ENCODE peak calls at places on chromosomes 5 and 9, in seven cellular contexts. One of them, this sample, is unnamed.

GRCh38 chr5:83025690-83026472 is 51.3 kb downstream of the TMEM167A start:
- DNase-seq in DND-41: no peak
- DNase-seq in left lung: no peak
- DNase-seq in effector memory CD4-positive, alpha-beta T cell: no peak
- DNase-seq in gastrocnemius medialis: no peak
- DNase-seq in CD8-positive, alpha-beta memory T cell: no peak
- DNase-seq in pancreas: no peak
- DNase-seq in this sample: no peak

GRCh38 chr5:93582677-93583524 is at the start of gene NR2F1:
- DNase-seq in DND-41: no peak
- DNase-seq in left lung: peak; percentile 78
- DNase-seq in effector memory CD4-positive, alpha-beta T cell: no peak
- DNase-seq in gastrocnemius medialis: no peak
- DNase-seq in CD8-positive, alpha-beta memory T cell: no peak
- DNase-seq in pancreas: no peak
- DNase-seq in this sample: no peak

GRCh38 chr5:97735209-97735608 is 552.2 kb upstream of the RIOK2 start:
- DNase-seq in DND-41: no peak
- DNase-seq in left lung: no peak
- DNase-seq in effector memory CD4-positive, alpha-beta T cell: no peak
- DNase-seq in gastrocnemius medialis: no peak
- DNase-seq in CD8-positive, alpha-beta memory T cell: no peak
- DNase-seq in pancreas: no peak
- DNase-seq in this sample: no peak

GRCh38 chr5:58983496-58983895 is 400.6 kb downstream of the RAB3C start:
- DNase-seq in DND-41: no peak
- DNase-seq in left lung: no peak
- DNase-seq in effector memory CD4-positive, alpha-beta T cell: no peak
- DNase-seq in gastrocnemius medialis: no peak
- DNase-seq in CD8-positive, alpha-beta memory T cell: no peak
- DNase-seq in pancreas: no peak
- DNase-seq in this sample: no peak

GRCh38 chr9:120473626-120474025 is 106.3 kb downstream of the CDK5RAP2 start:
- DNase-seq in DND-41: no peak
- DNase-seq in left lung: no peak
- DNase-seq in effector memory CD4-positive, alpha-beta T cell: no peak
- DNase-seq in gastrocnemius medialis: no peak
- DNase-seq in CD8-positive, alpha-beta memory T cell: no peak
- DNase-seq in pancreas: no peak
- DNase-seq in this sample: no peak

GRCh38 chr5:1032551-1033027 is 24.0 kb downstream of the NKD2 start:
- DNase-seq in DND-41: no peak
- DNase-seq in left lung: no peak
- DNase-seq in effector memory CD4-positive, alpha-beta T cell: no peak
- DNase-seq in gastrocnemius medialis: no peak
- DNase-seq in CD8-positive, alpha-beta memory T cell: peak; percentile 33
- DNase-seq in pancreas: peak; percentile 56
- DNase-seq in this sample: no peak

GRCh38 chr9:2984481-2984880 is 140.6 kb upstream of the PUM3 start:
- DNase-seq in DND-41: no peak
- DNase-seq in left lung: no peak
- DNase-seq in effector memory CD4-positive, alpha-beta T cell: no peak
- DNase-seq in gastrocnemius medialis: no peak
- DNase-seq in CD8-positive, alpha-beta memory T cell: no peak
- DNase-seq in pancreas: no peak
- DNase-seq in this sample: no peak

GRCh38 chr9:98709968-98710965 is 1.5 kb upstream of the GABBR2 start:
- DNase-seq in DND-41: peak; percentile 9
- DNase-seq in left lung: no peak
- DNase-seq in effector memory CD4-positive, alpha-beta T cell: no peak
- DNase-seq in gastrocnemius medialis: no peak
- DNase-seq in CD8-positive, alpha-beta memory T cell: no peak
- DNase-seq in pancreas: no peak
- DNase-seq in this sample: no peak

GRCh38 chr5:79255786-79256557 is 20.0 kb downstream of the JMY start:
- DNase-seq in DND-41: no peak
- DNase-seq in left lung: no peak
- DNase-seq in effector memory CD4-positive, alpha-beta T cell: no peak
- DNase-seq in gastrocnemius medialis: no peak
- DNase-seq in CD8-positive, alpha-beta memory T cell: no peak
- DNase-seq in pancreas: no peak
- DNase-seq in this sample: no peak

GRCh38 chr9:19637084-19637483 is 151.8 kb downstream of the SLC24A2 start:
- DNase-seq in DND-41: no peak
- DNase-seq in left lung: no peak
- DNase-seq in effector memory CD4-positive, alpha-beta T cell: no peak
- DNase-seq in gastrocnemius medialis: no peak
- DNase-seq in CD8-positive, alpha-beta memory T cell: no peak
- DNase-seq in pancreas: no peak
- DNase-seq in this sample: no peak

GRCh38 chr9:114232091-114232440 is 76.7 kb downstream of the COL27A1 start:
- DNase-seq in DND-41: no peak
- DNase-seq in left lung: no peak
- DNase-seq in effector memory CD4-positive, alpha-beta T cell: no peak
- DNase-seq in gastrocnemius medialis: no peak
- DNase-seq in CD8-positive, alpha-beta memory T cell: no peak
- DNase-seq in pancreas: no peak
- DNase-seq in this sample: no peak

GRCh38 chr5:51382759-51383493 is at the start of gene ISL1:
- DNase-seq in DND-41: no peak
- DNase-seq in left lung: peak; percentile 46
- DNase-seq in effector memory CD4-positive, alpha-beta T cell: no peak
- DNase-seq in gastrocnemius medialis: peak; percentile 13
- DNase-seq in CD8-positive, alpha-beta memory T cell: no peak
- DNase-seq in pancreas: peak; percentile 81
- DNase-seq in this sample: no peak
- H3K4me3 ChIP-seq in DND-41: no peak within 1 kb of the TSS
- H3K4me3 ChIP-seq in left lung: peak within 1 kb of the TSS; percentile 27
- H3K4me3 ChIP-seq in effector memory CD4-positive, alpha-beta T cell: no peak within 1 kb of the TSS
- H3K4me3 ChIP-seq in gastrocnemius medialis: peak within 1 kb of the TSS; percentile 40
- H3K4me3 ChIP-seq in CD8-positive, alpha-beta memory T cell: no peak within 1 kb of the TSS
- H3K4me3 ChIP-seq in pancreas: peak within 1 kb of the TSS; percentile 44
- H3K4me3 ChIP-seq in this sample: no peak within 1 kb of the TSS

GRCh38 chr9:35708146-35708545 is 18.4 kb upstream of the TPM2 start:
- DNase-seq in DND-41: no peak
- DNase-seq in left lung: no peak
- DNase-seq in effector memory CD4-positive, alpha-beta T cell: no peak
- DNase-seq in gastrocnemius medialis: no peak
- DNase-seq in CD8-positive, alpha-beta memory T cell: no peak
- DNase-seq in pancreas: no peak
- DNase-seq in this sample: no peak
- H3K27ac ChIP-seq in DND-41: no peak overlapping the region
- H3K27ac ChIP-seq in left lung: no peak overlapping the region
- H3K27ac ChIP-seq in effector memory CD4-positive, alpha-beta T cell: peak overlapping the region; percentile 24
- H3K27ac ChIP-seq in gastrocnemius medialis: no peak overlapping the region
- H3K27ac ChIP-seq in CD8-positive, alpha-beta memory T cell: no peak overlapping the region
- H3K27ac ChIP-seq in pancreas: no peak overlapping the region
- H3K27ac ChIP-seq in this sample: no peak overlapping the region

DNA sequence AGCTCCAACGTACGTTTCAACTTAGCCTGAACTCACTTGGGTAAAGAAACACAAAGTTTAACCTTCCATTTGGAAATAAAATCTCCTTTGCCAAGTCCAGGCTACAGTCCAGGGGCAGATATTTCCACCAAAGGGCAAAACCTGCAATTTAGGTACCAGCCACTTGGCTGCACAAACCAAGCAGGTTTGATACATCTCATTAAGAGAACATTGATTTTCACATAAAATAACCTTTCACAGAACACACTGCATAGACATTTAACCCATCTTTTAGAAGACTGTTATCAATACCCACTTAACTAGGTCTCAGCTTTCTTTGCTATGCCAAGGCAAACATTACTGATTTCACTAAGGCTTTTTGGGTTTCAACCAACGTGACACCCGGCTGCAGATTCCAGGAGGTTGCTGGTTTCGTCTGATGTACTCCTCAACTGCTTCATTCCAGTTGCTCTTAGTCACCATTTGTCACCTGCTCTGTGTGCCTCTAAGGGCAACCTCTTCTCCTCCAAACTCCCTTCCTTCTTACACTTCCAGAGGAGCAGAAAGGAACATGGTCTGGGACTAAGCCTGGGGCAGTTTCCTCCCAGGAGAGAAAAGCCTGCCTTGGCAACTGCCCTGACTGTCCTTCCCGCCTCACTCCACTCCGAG is 67.1 kb downstream of the EPB41L4B start:
- DNase-seq in DND-41: no peak
- DNase-seq in left lung: no peak
- DNase-seq in effector memory CD4-positive, alpha-beta T cell: no peak
- DNase-seq in gastrocnemius medialis: no peak
- DNase-seq in CD8-positive, alpha-beta memory T cell: no peak
- DNase-seq in pancreas: no peak
- DNase-seq in this sample: no peak
- H3K4me1 ChIP-seq in DND-41: no peaks in the 10 kb centered on the region
- H3K4me1 ChIP-seq in left lung: peaks cover 15% of the 10 kb centered on the region
- H3K4me1 ChIP-seq in effector memory CD4-positive, alpha-beta T cell: no peaks in the 10 kb centered on the region
- H3K4me1 ChIP-seq in gastrocnemius medialis: no peaks in the 10 kb centered on the region
- H3K4me1 ChIP-seq in CD8-positive, alpha-beta memory T cell: no peaks in the 10 kb centered on the region
- H3K4me1 ChIP-seq in pancreas: peaks cover 50% of the 10 kb centered on the region
- H3K4me1 ChIP-seq in this sample: no peaks in the 10 kb centered on the region

DNA sequence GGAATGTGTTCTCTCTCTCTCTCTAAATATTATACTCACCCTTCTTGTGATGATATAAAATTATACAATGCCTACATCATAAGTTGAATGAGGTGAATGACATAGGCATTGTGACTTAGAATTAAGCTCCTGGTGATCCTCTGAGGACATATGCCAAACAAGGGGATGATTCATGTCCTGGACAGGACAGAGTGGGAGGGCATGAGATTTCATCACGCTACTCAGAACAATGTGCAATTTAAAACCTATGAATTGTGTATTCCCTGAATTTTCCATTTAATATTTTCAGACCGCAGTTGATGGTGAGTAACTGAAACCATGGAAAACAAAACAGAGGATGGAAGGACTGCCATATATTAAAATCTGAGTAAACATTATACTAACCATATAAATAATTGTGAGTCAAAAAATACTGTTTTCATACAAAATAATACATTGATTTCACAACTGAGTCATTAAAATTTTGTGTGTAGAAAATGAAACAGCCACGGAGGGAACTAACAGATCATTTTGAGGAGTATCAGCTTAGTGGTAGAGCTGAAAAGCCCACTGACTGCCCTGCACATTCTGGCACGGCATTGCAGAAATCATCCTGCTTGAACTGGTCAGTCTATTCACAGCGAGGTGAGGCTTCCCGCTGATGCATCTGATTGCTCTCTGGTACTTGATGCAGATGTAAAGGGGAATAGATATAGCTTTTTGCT is 782.4 kb upstream of the NUDT12 start:
- DNase-seq in DND-41: no peak
- DNase-seq in left lung: no peak
- DNase-seq in effector memory CD4-positive, alpha-beta T cell: no peak
- DNase-seq in gastrocnemius medialis: no peak
- DNase-seq in CD8-positive, alpha-beta memory T cell: no peak
- DNase-seq in pancreas: no peak
- DNase-seq in this sample: no peak
- H3K4me3 ChIP-seq in DND-41: no peak overlapping the region
- H3K4me3 ChIP-seq in left lung: no peak overlapping the region
- H3K4me3 ChIP-seq in effector memory CD4-positive, alpha-beta T cell: no peak overlapping the region
- H3K4me3 ChIP-seq in gastrocnemius medialis: no peak overlapping the region
- H3K4me3 ChIP-seq in CD8-positive, alpha-beta memory T cell: no peak overlapping the region
- H3K4me3 ChIP-seq in pancreas: no peak overlapping the region
- H3K4me3 ChIP-seq in this sample: no peak overlapping the region

GRCh38 chr5:98777295-98777694 is 3.8 kb downstream of the RGMB start:
- DNase-seq in DND-41: no peak
- DNase-seq in left lung: no peak
- DNase-seq in effector memory CD4-positive, alpha-beta T cell: no peak
- DNase-seq in gastrocnemius medialis: no peak
- DNase-seq in CD8-positive, alpha-beta memory T cell: no peak
- DNase-seq in pancreas: no peak
- DNase-seq in this sample: no peak

GRCh38 chr5:98775246-98775961 is 1.9 kb downstream of the RGMB start:
- DNase-seq in DND-41: no peak
- DNase-seq in left lung: no peak
- DNase-seq in effector memory CD4-positive, alpha-beta T cell: no peak
- DNase-seq in gastrocnemius medialis: no peak
- DNase-seq in CD8-positive, alpha-beta memory T cell: no peak
- DNase-seq in pancreas: no peak
- DNase-seq in this sample: no peak

GRCh38 chr5:98773464-98774191 is at the start of gene RGMB:
- DNase-seq in DND-41: no peak
- DNase-seq in left lung: peak; percentile 98
- DNase-seq in effector memory CD4-positive, alpha-beta T cell: peak; percentile 80
- DNase-seq in gastrocnemius medialis: peak; percentile 100
- DNase-seq in CD8-positive, alpha-beta memory T cell: peak; percentile 92
- DNase-seq in pancreas: peak; percentile 94
- DNase-seq in this sample: peak; percentile 85

GRCh38 chr5:98774192-98775046 is 956 bp downstream of the RGMB start:
- DNase-seq in DND-41: no peak
- DNase-seq in left lung: peak; percentile 50
- DNase-seq in effector memory CD4-positive, alpha-beta T cell: no peak
- DNase-seq in gastrocnemius medialis: peak; percentile 69
- DNase-seq in CD8-positive, alpha-beta memory T cell: peak; percentile 68
- DNase-seq in pancreas: peak; percentile 81
- DNase-seq in this sample: no peak

GRCh38 chr5:98775962-98776687 is 2.7 kb downstream of the RGMB start:
- DNase-seq in DND-41: no peak
- DNase-seq in left lung: no peak
- DNase-seq in effector memory CD4-positive, alpha-beta T cell: no peak
- DNase-seq in gastrocnemius medialis: no peak
- DNase-seq in CD8-positive, alpha-beta memory T cell: no peak
- DNase-seq in pancreas: no peak
- DNase-seq in this sample: no peak
- H3K27ac ChIP-seq in DND-41: no peak overlapping the region
- H3K27ac ChIP-seq in left lung: peak overlapping the region; percentile 29
- H3K27ac ChIP-seq in effector memory CD4-positive, alpha-beta T cell: no peak overlapping the region
- H3K27ac ChIP-seq in gastrocnemius medialis: peak overlapping the region; percentile 97
- H3K27ac ChIP-seq in CD8-positive, alpha-beta memory T cell: no peak overlapping the region
- H3K27ac ChIP-seq in pancreas: no peak overlapping the region
- H3K27ac ChIP-seq in this sample: no peak overlapping the region

DNA sequence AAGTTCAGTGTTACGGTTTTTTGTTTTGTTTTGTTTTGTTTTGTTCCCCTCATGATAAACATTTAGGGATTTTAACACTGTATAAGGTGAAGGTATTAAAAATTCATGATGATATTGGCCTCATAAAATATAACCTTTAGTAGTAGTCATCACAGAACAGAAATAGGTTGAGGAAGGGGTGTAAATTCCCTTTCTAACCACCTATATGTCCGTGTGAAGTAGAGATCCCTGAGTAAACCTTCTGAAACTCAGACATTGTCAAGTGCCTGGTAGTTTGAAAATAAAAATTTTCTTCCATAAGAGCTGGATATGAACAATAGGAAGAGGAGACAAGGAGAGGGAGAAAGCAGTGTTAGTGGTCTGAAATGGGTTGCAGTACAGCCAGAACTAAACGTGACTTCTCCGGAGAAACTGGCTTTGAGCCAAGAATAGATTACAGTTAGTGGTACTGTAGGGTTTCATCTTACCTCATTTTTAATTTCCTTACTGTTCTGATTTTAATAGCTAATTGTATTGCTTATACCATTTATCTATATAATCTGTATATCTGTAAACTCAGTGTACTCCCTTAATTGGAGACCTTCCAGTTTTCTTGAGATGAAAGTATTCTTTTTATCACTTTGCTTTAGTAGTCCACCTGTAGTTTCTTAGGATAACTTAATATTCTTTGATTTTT is 18.3 kb downstream of the UGCG start:
- DNase-seq in DND-41: no peak
- DNase-seq in left lung: no peak
- DNase-seq in effector memory CD4-positive, alpha-beta T cell: no peak
- DNase-seq in gastrocnemius medialis: no peak
- DNase-seq in CD8-positive, alpha-beta memory T cell: no peak
- DNase-seq in pancreas: no peak
- DNase-seq in this sample: no peak
- H3K4me1 ChIP-seq in DND-41: no peaks in the 10 kb centered on the region
- H3K4me1 ChIP-seq in left lung: peaks cover 81% of the 10 kb centered on the region
- H3K4me1 ChIP-seq in effector memory CD4-positive, alpha-beta T cell: peaks cover 24% of the 10 kb centered on the region
- H3K4me1 ChIP-seq in gastrocnemius medialis: peaks cover 10% of the 10 kb centered on the region
- H3K4me1 ChIP-seq in CD8-positive, alpha-beta memory T cell: peaks cover 58% of the 10 kb centered on the region
- H3K4me1 ChIP-seq in pancreas: peaks cover 34% of the 10 kb centered on the region
- H3K4me1 ChIP-seq in this sample: peaks cover 51% of the 10 kb centered on the region

This sample was measured in CD8-positive, alpha-beta T cell.